ENCODE peak calls at places on chromosomes 13 and 19, in five cellular contexts. J, M, O, K and B are unnamed samples.

GRCh38 chr19:18014197-18014596 is 6.2 kb downstream of the ARRDC2 start:
- DNase-seq in K (no peak), O (no peak), J (no peak), M (no peak), B (no peak)

GRCh38 chr19:16325671-16326400 is 1.2 kb downstream of the KLF2 start:
- DNase-seq in M (peak), O (no peak), K (no peak), J (no peak), B (no peak)

GRCh38 chr19:54955356-54955755 is 8.0 kb upstream of the NLRP7 start:
- DNase-seq in O (no peak), K (peak), M (no peak), J (no peak), B (no peak)

GRCh38 chr19:11814707-11815050 is 606 bp downstream of the ZNF440 start:
- DNase-seq in O (no peak), J (no peak), K (no peak), M (no peak), B (no peak)

GRCh38 chr19:3603121-3603841 is 3.4 kb downstream of the TBXA2R start:
- DNase-seq in J (no peak), O (no peak), M (no peak), K (no peak), B (no peak)

GRCh38 chr19:7177926-7178325 is 108.4 kb downstream of the ZNF557 start:
- DNase-seq in J (no peak), O (no peak), K (no peak), M (no peak), B (peak)

GRCh38 chr19:1767464-1767933 is 14.2 kb downstream of the ONECUT3 start:
- DNase-seq in K (no peak), M (peak), O (peak), J (peak), B (no peak)

GRCh38 chr13:19864018-19864338 is 529 bp upstream of the ZMYM5 start:
- DNase-seq in K (no peak), M (peak), O (peak), J (no peak), B (no peak)

GRCh38 chr19:13068064-13068807 is 34.4 kb downstream of the LYL1 start:
- DNase-seq in O (no peak), J (no peak), M (no peak), K (no peak), B (no peak)

GRCh38 chr19:29524201-29524911 is 1.4 kb upstream of the VSTM2B start:
- DNase-seq in J (no peak), K (no peak), M (no peak), O (no peak), B (no peak)

GRCh38 chr19:14563989-14564650 is 7.7 kb downstream of the NDUFB7 start:
- DNase-seq in M (peak), J (peak), K (no peak), O (no peak), B (no peak)

GRCh38 chr13:30135868-30136267 is 171.5 kb downstream of the KATNAL1 start:
- DNase-seq in M (no peak), K (no peak), J (no peak), O (no peak), B (no peak)

GRCh38 chr13:44218501-44219240 is 155.0 kb upstream of the SERP2 start:
- DNase-seq in O (peak), M (no peak), K (no peak), J (no peak), B (no peak)

GRCh38 chr19:46624958-46625661 is at the start of gene PTGIR:
- DNase-seq in O (peak), K (no peak), J (no peak), M (peak), B (no peak)

GRCh38 chr19:47227347-47228167 is 3.4 kb downstream of the BBC3 start:
- DNase-seq in J (no peak), M (peak), O (peak), K (peak), B (no peak)

GRCh38 chr19:6772028-6772865 is at the start of gene VAV1:
- DNase-seq in M (peak), O (peak), K (no peak), J (no peak), B (no peak)

GRCh38 chr13:39451301-39451700 is 151.7 kb downstream of the LHFPL6 start:
- DNase-seq in J (no peak), M (no peak), O (peak), K (peak), B (peak)

GRCh38 chr19:35220315-35220921 is 8.1 kb downstream of the FAM187B start:
- DNase-seq in O (no peak), M (no peak), J (no peak), K (no peak), B (no peak)

GRCh38 chr13:76012091-76012721 is 376.1 kb downstream of the LMO7 start:
- DNase-seq in K (no peak), M (no peak), O (no peak), J (no peak), B (no peak)

GRCh38 chr19:8208119-8208709 is 956 bp upstream of the CERS4 start:
- DNase-seq in O (no peak), J (no peak), K (no peak), M (no peak), B (no peak)

GRCh38 chr19:30630289-30631034 is 258.3 kb downstream of the ZNF536 start:
- DNase-seq in J (no peak), K (no peak), M (no peak), O (no peak), B (no peak)